ENCODE peak calls at places on chromosome 1, in six cellular contexts. One of them, this sample, is unnamed.

GRCh38 chr1:119081267-119081666 is 59.2 kb downstream of the WARS2 start:
- DNase-seq in T47D: no peak
- DNase-seq in activated T-helper 2 cell treated with anti-CD3 and anti-CD28 coated beads, Interferon-gamma antibody, Interleukin-2, Interleukin-4, amounts not matched to agents 10 μg/mL and 5 μg/mL and 100 μg/mL, durations not matched to agents 14 hours and 24 hours and 36 hours: no peak
- DNase-seq in kidney tubule cell: peak; percentile 20
- DNase-seq in activated CD4-positive, alpha-beta T cell treated with anti-CD3 and anti-CD28 coated beads for 36 hours: no peak
- DNase-seq in NCI-H1105: no peak
- DNase-seq in this sample: peak; percentile 71

GRCh38 chr1:162892916-162893714 is 32.1 kb upstream of the CCDC190 start:
- DNase-seq in NCI-H1105: no peak
- DNase-seq in kidney tubule cell: no peak
- DNase-seq in activated CD4-positive, alpha-beta T cell treated with anti-CD3 and anti-CD28 coated beads for 36 hours: no peak
- DNase-seq in activated T-helper 2 cell treated with anti-CD3 and anti-CD28 coated beads, Interferon-gamma antibody, Interleukin-2, Interleukin-4, amounts not matched to agents 10 μg/mL and 5 μg/mL and 100 μg/mL, durations not matched to agents 14 hours and 24 hours and 36 hours: no peak
- DNase-seq in T47D: no peak
- DNase-seq in this sample: peak; percentile 84

GRCh38 chr1:205458777-205459566 is 3.1 kb upstream of the BLACAT1 start:
- DNase-seq in activated CD4-positive, alpha-beta T cell treated with anti-CD3 and anti-CD28 coated beads for 36 hours: peak; percentile 66
- DNase-seq in NCI-H1105: no peak
- DNase-seq in T47D: peak; percentile 87
- DNase-seq in kidney tubule cell: peak; percentile 70
- DNase-seq in activated T-helper 2 cell treated with anti-CD3 and anti-CD28 coated beads, Interferon-gamma antibody, Interleukin-2, Interleukin-4, amounts not matched to agents 10 μg/mL and 5 μg/mL and 100 μg/mL, durations not matched to agents 14 hours and 24 hours and 36 hours: no peak
- DNase-seq in this sample: peak; percentile 69

GRCh38 chr1:68112835-68113243 is 62.4 kb upstream of the DIRAS3 start:
- DNase-seq in T47D: no peak
- DNase-seq in NCI-H1105: no peak
- DNase-seq in kidney tubule cell: peak; percentile 65
- DNase-seq in activated T-helper 2 cell treated with anti-CD3 and anti-CD28 coated beads, Interferon-gamma antibody, Interleukin-2, Interleukin-4, amounts not matched to agents 10 μg/mL and 5 μg/mL and 100 μg/mL, durations not matched to agents 14 hours and 24 hours and 36 hours: no peak
- DNase-seq in activated CD4-positive, alpha-beta T cell treated with anti-CD3 and anti-CD28 coated beads for 36 hours: no peak
- DNase-seq in this sample: peak; percentile 89

GRCh38 chr1:33181906-33182305 is at the start of gene TRIM62:
- DNase-seq in activated T-helper 2 cell treated with anti-CD3 and anti-CD28 coated beads, Interferon-gamma antibody, Interleukin-2, Interleukin-4, amounts not matched to agents 10 μg/mL and 5 μg/mL and 100 μg/mL, durations not matched to agents 14 hours and 24 hours and 36 hours: peak; percentile 70
- DNase-seq in NCI-H1105: peak; percentile 90
- DNase-seq in activated CD4-positive, alpha-beta T cell treated with anti-CD3 and anti-CD28 coated beads for 36 hours: peak; percentile 84
- DNase-seq in T47D: peak; percentile 87
- DNase-seq in kidney tubule cell: peak; percentile 84
- DNase-seq in this sample: peak; percentile 85

GRCh38 chr1:12342261-12343003 is 112.6 kb downstream of the VPS13D start:
- DNase-seq in T47D: no peak
- DNase-seq in kidney tubule cell: peak; percentile 61
- DNase-seq in activated CD4-positive, alpha-beta T cell treated with anti-CD3 and anti-CD28 coated beads for 36 hours: no peak
- DNase-seq in activated T-helper 2 cell treated with anti-CD3 and anti-CD28 coated beads, Interferon-gamma antibody, Interleukin-2, Interleukin-4, amounts not matched to agents 10 μg/mL and 5 μg/mL and 100 μg/mL, durations not matched to agents 14 hours and 24 hours and 36 hours: no peak
- DNase-seq in NCI-H1105: no peak
- DNase-seq in this sample: no peak

GRCh38 chr1:33128781-33129180 is 47.8 kb downstream of the AZIN2 start:
- DNase-seq in T47D: no peak
- DNase-seq in activated T-helper 2 cell treated with anti-CD3 and anti-CD28 coated beads, Interferon-gamma antibody, Interleukin-2, Interleukin-4, amounts not matched to agents 10 μg/mL and 5 μg/mL and 100 μg/mL, durations not matched to agents 14 hours and 24 hours and 36 hours: no peak
- DNase-seq in NCI-H1105: no peak
- DNase-seq in kidney tubule cell: no peak
- DNase-seq in activated CD4-positive, alpha-beta T cell treated with anti-CD3 and anti-CD28 coated beads for 36 hours: no peak
- DNase-seq in this sample: no peak

GRCh38 chr1:203028784-203029553 is 2.7 kb downstream of the PPFIA4 start:
- DNase-seq in activated T-helper 2 cell treated with anti-CD3 and anti-CD28 coated beads, Interferon-gamma antibody, Interleukin-2, Interleukin-4, amounts not matched to agents 10 μg/mL and 5 μg/mL and 100 μg/mL, durations not matched to agents 14 hours and 24 hours and 36 hours: no peak
- DNase-seq in T47D: no peak
- DNase-seq in kidney tubule cell: no peak
- DNase-seq in activated CD4-positive, alpha-beta T cell treated with anti-CD3 and anti-CD28 coated beads for 36 hours: no peak
- DNase-seq in NCI-H1105: no peak
- DNase-seq in this sample: no peak

GRCh38 chr1:46465981-46466476 is 23.6 kb upstream of the DMBX1 start:
- DNase-seq in kidney tubule cell: no peak
- DNase-seq in NCI-H1105: no peak
- DNase-seq in activated T-helper 2 cell treated with anti-CD3 and anti-CD28 coated beads, Interferon-gamma antibody, Interleukin-2, Interleukin-4, amounts not matched to agents 10 μg/mL and 5 μg/mL and 100 μg/mL, durations not matched to agents 14 hours and 24 hours and 36 hours: no peak
- DNase-seq in T47D: no peak
- DNase-seq in activated CD4-positive, alpha-beta T cell treated with anti-CD3 and anti-CD28 coated beads for 36 hours: no peak
- DNase-seq in this sample: no peak

GRCh38 chr1:168287237-168287664 is 6.6 kb downstream of the TBX19 start:
- DNase-seq in kidney tubule cell: peak; percentile 58
- DNase-seq in activated CD4-positive, alpha-beta T cell treated with anti-CD3 and anti-CD28 coated beads for 36 hours: no peak
- DNase-seq in NCI-H1105: no peak
- DNase-seq in activated T-helper 2 cell treated with anti-CD3 and anti-CD28 coated beads, Interferon-gamma antibody, Interleukin-2, Interleukin-4, amounts not matched to agents 10 μg/mL and 5 μg/mL and 100 μg/mL, durations not matched to agents 14 hours and 24 hours and 36 hours: no peak
- DNase-seq in T47D: no peak
- DNase-seq in this sample: peak; percentile 81

GRCh38 chr1:240719953-240720700 is 108.2 kb upstream of the GREM2 start:
- DNase-seq in T47D: no peak
- DNase-seq in activated CD4-positive, alpha-beta T cell treated with anti-CD3 and anti-CD28 coated beads for 36 hours: no peak
- DNase-seq in NCI-H1105: no peak
- DNase-seq in kidney tubule cell: no peak
- DNase-seq in activated T-helper 2 cell treated with anti-CD3 and anti-CD28 coated beads, Interferon-gamma antibody, Interleukin-2, Interleukin-4, amounts not matched to agents 10 μg/mL and 5 μg/mL and 100 μg/mL, durations not matched to agents 14 hours and 24 hours and 36 hours: no peak
- DNase-seq in this sample: no peak